ENCODE peak calls at places on chromosomes 16 and 17, in nine cellular contexts. One of them, this sample, is unnamed.

GRCh38 chr16:31700200-31700529 is 172.5 kb downstream of the AHSP start:
- DNase-seq in SK-N-SH: peak; percentile 92
- DNase-seq in neural progenitor cell: no peak
- DNase-seq in GM23248: peak; percentile 76
- DNase-seq in OCI-LY7: no peak
- DNase-seq in HCT116: peak; percentile 82
- DNase-seq in MM.1S: no peak
- DNase-seq in hepatocyte: no peak
- DNase-seq in GM23338: no peak
- DNase-seq in this sample: peak; percentile 82

GRCh38 chr17:45828171-45829133 is 16.2 kb upstream of the SPPL2C start:
- DNase-seq in SK-N-SH: peak; percentile 77
- DNase-seq in neural progenitor cell: no peak
- DNase-seq in GM23248: peak; percentile 20
- DNase-seq in OCI-LY7: no peak
- DNase-seq in HCT116: no peak
- DNase-seq in MM.1S: no peak
- DNase-seq in hepatocyte: peak; percentile 49
- DNase-seq in GM23338: no peak
- DNase-seq in this sample: peak; percentile 22

GRCh38 chr17:80455328-80455710 is 21.1 kb downstream of the NPTX1 start:
- DNase-seq in SK-N-SH: peak; percentile 92
- DNase-seq in neural progenitor cell: peak; percentile 86
- DNase-seq in GM23248: peak; percentile 70
- DNase-seq in OCI-LY7: peak; percentile 64
- DNase-seq in HCT116: peak; percentile 34
- DNase-seq in MM.1S: peak; percentile 15
- DNase-seq in hepatocyte: peak; percentile 76
- DNase-seq in GM23338: peak; percentile 83
- DNase-seq in this sample: peak; percentile 54

GRCh38 chr17:15119928-15120327 is 145.2 kb downstream of the PMP22 start:
- DNase-seq in SK-N-SH: no peak
- DNase-seq in neural progenitor cell: peak; percentile 76
- DNase-seq in GM23248: peak; percentile 35
- DNase-seq in OCI-LY7: no peak
- DNase-seq in HCT116: no peak
- DNase-seq in MM.1S: no peak
- DNase-seq in hepatocyte: no peak
- DNase-seq in GM23338: no peak
- DNase-seq in this sample: no peak

GRCh38 chr17:55446581-55447205 is 25.1 kb upstream of the MMD start:
- DNase-seq in SK-N-SH: no peak
- DNase-seq in neural progenitor cell: no peak
- DNase-seq in GM23248: no peak
- DNase-seq in OCI-LY7: no peak
- DNase-seq in HCT116: no peak
- DNase-seq in MM.1S: no peak
- DNase-seq in hepatocyte: peak; percentile 49
- DNase-seq in GM23338: no peak
- DNase-seq in this sample: no peak

GRCh38 chr17:28372203-28372944 is 880 bp downstream of the SARM1 start:
- DNase-seq in SK-N-SH: peak; percentile 67
- DNase-seq in neural progenitor cell: peak; percentile 62
- DNase-seq in GM23248: peak; percentile 69
- DNase-seq in OCI-LY7: peak; percentile 41
- DNase-seq in HCT116: no peak
- DNase-seq in MM.1S: no peak
- DNase-seq in hepatocyte: peak; percentile 47
- DNase-seq in GM23338: peak; percentile 54
- DNase-seq in this sample: no peak

GRCh38 chr16:68079616-68080344 is 5.4 kb upstream of the NFATC3 start:
- DNase-seq in SK-N-SH: no peak
- DNase-seq in neural progenitor cell: no peak
- DNase-seq in GM23248: no peak
- DNase-seq in OCI-LY7: peak; percentile 78
- DNase-seq in HCT116: no peak
- DNase-seq in MM.1S: no peak
- DNase-seq in hepatocyte: peak; percentile 77
- DNase-seq in GM23338: no peak
- DNase-seq in this sample: no peak

GRCh38 chr17:62565817-62566216 is 61.7 kb upstream of the MRC2 start:
- DNase-seq in SK-N-SH: no peak
- DNase-seq in neural progenitor cell: no peak
- DNase-seq in GM23248: peak; percentile 91
- DNase-seq in OCI-LY7: no peak
- DNase-seq in HCT116: no peak
- DNase-seq in MM.1S: no peak
- DNase-seq in hepatocyte: no peak
- DNase-seq in GM23338: no peak
- DNase-seq in this sample: peak; percentile 97

GRCh38 chr17:74116087-74116717 is 87.3 kb upstream of the RPL38 start:
- DNase-seq in SK-N-SH: no peak
- DNase-seq in neural progenitor cell: no peak
- DNase-seq in GM23248: peak; percentile 33
- DNase-seq in OCI-LY7: no peak
- DNase-seq in HCT116: no peak
- DNase-seq in MM.1S: no peak
- DNase-seq in hepatocyte: peak; percentile 33
- DNase-seq in GM23338: no peak
- DNase-seq in this sample: no peak

GRCh38 chr16:89115216-89115949 is 21.7 kb downstream of the ACSF3 start:
- DNase-seq in SK-N-SH: no peak
- DNase-seq in neural progenitor cell: no peak
- DNase-seq in GM23248: no peak
- DNase-seq in OCI-LY7: peak; percentile 91
- DNase-seq in HCT116: no peak
- DNase-seq in MM.1S: peak; percentile 83
- DNase-seq in hepatocyte: no peak
- DNase-seq in GM23338: no peak
- DNase-seq in this sample: no peak

GRCh38 chr17:78715000-78715771 is 66.9 kb downstream of the CYTH1 start:
- DNase-seq in SK-N-SH: no peak
- DNase-seq in neural progenitor cell: no peak
- DNase-seq in GM23248: peak; percentile 27
- DNase-seq in OCI-LY7: peak; percentile 58
- DNase-seq in HCT116: no peak
- DNase-seq in MM.1S: peak; percentile 33
- DNase-seq in hepatocyte: no peak
- DNase-seq in GM23338: no peak
- DNase-seq in this sample: no peak

GRCh38 chr17:6066183-6066948 is 3.8 kb upstream of the WSCD1 start:
- DNase-seq in SK-N-SH: no peak
- DNase-seq in neural progenitor cell: no peak
- DNase-seq in GM23248: peak; percentile 23
- DNase-seq in OCI-LY7: no peak
- DNase-seq in HCT116: no peak
- DNase-seq in MM.1S: no peak
- DNase-seq in hepatocyte: peak; percentile 22
- DNase-seq in GM23338: no peak
- DNase-seq in this sample: peak; percentile 70

GRCh38 chr17:17724307-17724921 is 43.2 kb downstream of the RAI1 start:
- DNase-seq in SK-N-SH: peak; percentile 87
- DNase-seq in neural progenitor cell: peak; percentile 90
- DNase-seq in GM23248: peak; percentile 51
- DNase-seq in OCI-LY7: no peak
- DNase-seq in HCT116: no peak
- DNase-seq in MM.1S: no peak
- DNase-seq in hepatocyte: peak; percentile 51
- DNase-seq in GM23338: peak; percentile 82
- DNase-seq in this sample: no peak
- H3K27ac ChIP-seq in SK-N-SH: no peak overlapping the region
- H3K27ac ChIP-seq in neural progenitor cell: no peak overlapping the region
- H3K27ac ChIP-seq in GM23248: peak overlapping the region; percentile 5
- H3K27ac ChIP-seq in OCI-LY7: no peak overlapping the region
- H3K27ac ChIP-seq in HCT116: no peak overlapping the region
- H3K27ac ChIP-seq in MM.1S: no peak overlapping the region
- H3K27ac ChIP-seq in hepatocyte: peak overlapping the region; percentile 86
- H3K27ac ChIP-seq in GM23338: no peak overlapping the region
- H3K27ac ChIP-seq in this sample: no peak overlapping the region

GRCh38 chr16:78122774-78123315 is 23.4 kb downstream of the WWOX start:
- DNase-seq in SK-N-SH: peak; percentile 56
- DNase-seq in neural progenitor cell: peak; percentile 32
- DNase-seq in GM23248: peak; percentile 74
- DNase-seq in OCI-LY7: peak; percentile 63
- DNase-seq in HCT116: peak; percentile 22
- DNase-seq in MM.1S: peak; percentile 51
- DNase-seq in hepatocyte: peak; percentile 53
- DNase-seq in GM23338: peak; percentile 67
- DNase-seq in this sample: peak; percentile 72

GRCh38 chr16:78128920-78129319 is 29.5 kb downstream of the WWOX start:
- DNase-seq in SK-N-SH: no peak
- DNase-seq in neural progenitor cell: no peak
- DNase-seq in GM23248: no peak
- DNase-seq in OCI-LY7: no peak
- DNase-seq in HCT116: no peak
- DNase-seq in MM.1S: no peak
- DNase-seq in hepatocyte: peak; percentile 23
- DNase-seq in GM23338: no peak
- DNase-seq in this sample: no peak

GRCh38 chr16:78127130-78127529 is 27.7 kb downstream of the WWOX start:
- DNase-seq in SK-N-SH: no peak
- DNase-seq in neural progenitor cell: no peak
- DNase-seq in GM23248: peak; percentile 46
- DNase-seq in OCI-LY7: no peak
- DNase-seq in HCT116: no peak
- DNase-seq in MM.1S: no peak
- DNase-seq in hepatocyte: no peak
- DNase-seq in GM23338: no peak
- DNase-seq in this sample: no peak

GRCh38 chr16:78126662-78127061 is 27.2 kb downstream of the WWOX start:
- DNase-seq in SK-N-SH: no peak
- DNase-seq in neural progenitor cell: no peak
- DNase-seq in GM23248: no peak
- DNase-seq in OCI-LY7: no peak
- DNase-seq in HCT116: no peak
- DNase-seq in MM.1S: no peak
- DNase-seq in hepatocyte: no peak
- DNase-seq in GM23338: no peak
- DNase-seq in this sample: no peak

GRCh38 chr16:78125112-78125844 is 25.8 kb downstream of the WWOX start:
- DNase-seq in SK-N-SH: no peak
- DNase-seq in neural progenitor cell: no peak
- DNase-seq in GM23248: no peak
- DNase-seq in OCI-LY7: no peak
- DNase-seq in HCT116: no peak
- DNase-seq in MM.1S: no peak
- DNase-seq in hepatocyte: no peak
- DNase-seq in GM23338: no peak
- DNase-seq in this sample: no peak
- TF ChIP-seq EZH2phosphoT487 in SK-N-SH: no peak
- TF ChIP-seq EZH2phosphoT487 in neural progenitor cell: no peak
- TF ChIP-seq EZH2phosphoT487 in GM23248: no peak
- TF ChIP-seq EZH2phosphoT487 in OCI-LY7: no peak
- TF ChIP-seq EZH2phosphoT487 in HCT116: no peak
- TF ChIP-seq EZH2phosphoT487 in MM.1S: no peak
- TF ChIP-seq EZH2phosphoT487 in hepatocyte: no peak
- TF ChIP-seq EZH2phosphoT487 in GM23338: no peak
- TF ChIP-seq EZH2phosphoT487 in this sample: no peak

GRCh38 chr17:1091885-1092284 is 87.9 kb downstream of the ABR start:
- DNase-seq in SK-N-SH: no peak
- DNase-seq in neural progenitor cell: no peak
- DNase-seq in GM23248: no peak
- DNase-seq in OCI-LY7: no peak
- DNase-seq in HCT116: no peak
- DNase-seq in MM.1S: no peak
- DNase-seq in hepatocyte: no peak
- DNase-seq in GM23338: no peak
- DNase-seq in this sample: no peak

GRCh38 chr17:1094591-1094990 is 85.2 kb downstream of the ABR start:
- DNase-seq in SK-N-SH: no peak
- DNase-seq in neural progenitor cell: no peak
- DNase-seq in GM23248: no peak
- DNase-seq in OCI-LY7: no peak
- DNase-seq in HCT116: no peak
- DNase-seq in MM.1S: no peak
- DNase-seq in hepatocyte: no peak
- DNase-seq in GM23338: no peak
- DNase-seq in this sample: no peak

GRCh38 chr17:1099242-1099641 is 80.5 kb downstream of the ABR start:
- DNase-seq in SK-N-SH: no peak
- DNase-seq in neural progenitor cell: no peak
- DNase-seq in GM23248: no peak
- DNase-seq in OCI-LY7: no peak
- DNase-seq in HCT116: no peak
- DNase-seq in MM.1S: no peak
- DNase-seq in hepatocyte: no peak
- DNase-seq in GM23338: no peak
- DNase-seq in this sample: no peak

GRCh38 chr17:1095853-1096675 is 83.7 kb downstream of the ABR start:
- DNase-seq in SK-N-SH: no peak
- DNase-seq in neural progenitor cell: no peak
- DNase-seq in GM23248: no peak
- DNase-seq in OCI-LY7: no peak
- DNase-seq in HCT116: no peak
- DNase-seq in MM.1S: no peak
- DNase-seq in hepatocyte: no peak
- DNase-seq in GM23338: no peak
- DNase-seq in this sample: no peak

GRCh38 chr17:1095093-1095852 is 84.5 kb downstream of the ABR start:
- DNase-seq in SK-N-SH: no peak
- DNase-seq in neural progenitor cell: no peak
- DNase-seq in GM23248: no peak
- DNase-seq in OCI-LY7: no peak
- DNase-seq in HCT116: no peak
- DNase-seq in MM.1S: no peak
- DNase-seq in hepatocyte: no peak
- DNase-seq in GM23338: no peak
- DNase-seq in this sample: no peak
- H3K27ac ChIP-seq in SK-N-SH: no peak overlapping the region
- H3K27ac ChIP-seq in neural progenitor cell: no peak overlapping the region
- H3K27ac ChIP-seq in GM23248: no peak overlapping the region
- H3K27ac ChIP-seq in OCI-LY7: no peak overlapping the region
- H3K27ac ChIP-seq in HCT116: no peak overlapping the region
- H3K27ac ChIP-seq in MM.1S: no peak overlapping the region
- H3K27ac ChIP-seq in hepatocyte: peak overlapping the region; percentile 76
- H3K27ac ChIP-seq in GM23338: no peak overlapping the region
- H3K27ac ChIP-seq in this sample: no peak overlapping the region

GRCh38 chr16:8962393-8963009 is 1.2 kb downstream of the USP7 start:
- DNase-seq in SK-N-SH: peak; percentile 53
- DNase-seq in neural progenitor cell: peak; percentile 64
- DNase-seq in GM23248: peak; percentile 48
- DNase-seq in OCI-LY7: peak; percentile 94
- DNase-seq in HCT116: no peak
- DNase-seq in MM.1S: peak; percentile 95
- DNase-seq in hepatocyte: peak; percentile 68
- DNase-seq in GM23338: peak; percentile 69
- DNase-seq in this sample: peak; percentile 8
- TF ChIP-seq EZH2phosphoT487 in SK-N-SH: no peak
- TF ChIP-seq EZH2phosphoT487 in neural progenitor cell: no peak
- TF ChIP-seq EZH2phosphoT487 in GM23248: no peak
- TF ChIP-seq EZH2phosphoT487 in OCI-LY7: no peak
- TF ChIP-seq EZH2phosphoT487 in HCT116: no peak
- TF ChIP-seq EZH2phosphoT487 in MM.1S: no peak
- TF ChIP-seq EZH2phosphoT487 in hepatocyte: no peak
- TF ChIP-seq EZH2phosphoT487 in GM23338: no peak
- TF ChIP-seq EZH2phosphoT487 in this sample: no peak

GRCh38 chr17:33204156-33204555 is 88.9 kb downstream of the ASIC2 start:
- DNase-seq in SK-N-SH: no peak
- DNase-seq in neural progenitor cell: no peak
- DNase-seq in GM23248: no peak
- DNase-seq in OCI-LY7: no peak
- DNase-seq in HCT116: no peak
- DNase-seq in MM.1S: no peak
- DNase-seq in hepatocyte: no peak
- DNase-seq in GM23338: no peak
- DNase-seq in this sample: no peak
- H3K27ac ChIP-seq in SK-N-SH: no peak overlapping the region
- H3K27ac ChIP-seq in neural progenitor cell: no peak overlapping the region
- H3K27ac ChIP-seq in GM23248: no peak overlapping the region
- H3K27ac ChIP-seq in OCI-LY7: no peak overlapping the region
- H3K27ac ChIP-seq in HCT116: no peak overlapping the region
- H3K27ac ChIP-seq in MM.1S: no peak overlapping the region
- H3K27ac ChIP-seq in hepatocyte: no peak overlapping the region
- H3K27ac ChIP-seq in GM23338: no peak overlapping the region
- H3K27ac ChIP-seq in this sample: no peak overlapping the region

This sample was measured in PC-3.